ENCODE peak calls at places on chromosomes 13 and 19, in four cellular contexts. B is HL-60, M is K562, N is GM12878. Y is an unnamed sample.

GRCh38 chr13:36341718-36342117 is 4.5 kb downstream of the SPART start:
- DNase-seq in M (no peak), B (no peak), N (no peak), Y (no peak)

GRCh38 chr13:41610426-41610825 is 153.1 kb downstream of the RGCC start:
- DNase-seq in B (no peak), M (no peak), N (no peak), Y (no peak)

GRCh38 chr19:33394723-33395560 is 21.4 kb downstream of the CEBPG start:
- DNase-seq in M (no peak), B (no peak), N (no peak), Y (no peak)

GRCh38 chr19:1847684-1848398 is 442 bp downstream of the REXO1 start:
- DNase-seq in B (peak; percentile 46), M (peak; percentile 59), N (no peak), Y (no peak)

GRCh38 chr19:8512115-8512967 is 1.6 kb downstream of the ZNF414 start:
- DNase-seq in N (no peak), B (no peak), M (peak; percentile 89), Y (no peak)

GRCh38 chr19:54921082-54921481 is 15.1 kb downstream of the NCR1 start:
- DNase-seq in M (no peak), N (no peak), B (no peak), Y (no peak)

GRCh38 chr13:97631158-97631557 is 197.2 kb downstream of the RAP2A start:
- DNase-seq in N (no peak), B (no peak), M (no peak), Y (no peak)

GRCh38 chr19:17117250-17117789 is 41.7 kb downstream of the MYO9B start:
- DNase-seq in N (no peak), M (no peak), B (no peak), Y (no peak)

GRCh38 chr13:59893261-59893660 is 270.5 kb downstream of the DIAPH3 start:
- DNase-seq in B (no peak), N (no peak), M (no peak), Y (no peak)

GRCh38 chr19:32988724-32989123 is 16.7 kb downstream of the FAAP24 start:
- DNase-seq in N (no peak), B (no peak), M (peak; percentile 1), Y (no peak)

GRCh38 chr19:43430142-43430710 is 15.5 kb downstream of the TEX101 start:
- DNase-seq in M (no peak), B (no peak), N (no peak), Y (no peak)

GRCh38 chr19:56158170-56158757 is 17.2 kb downstream of the ZNF444 start:
- DNase-seq in B (no peak), N (no peak), M (no peak), Y (no peak)

GRCh38 chr19:802497-802887 is 5.2 kb downstream of the PTBP1 start:
- DNase-seq in N (no peak), B (no peak), M (no peak), Y (no peak)

GRCh38 chr19:9009935-9010651 is at the start of gene MUC16:
- DNase-seq in B (no peak), N (no peak), M (no peak), Y (no peak)

GRCh38 chr19:38145627-38146026 is 78.4 kb downstream of the DPF1 start:
- DNase-seq in M (no peak), N (no peak), B (no peak), Y (no peak)

GRCh38 chr13:112859817-112860190 is 109.2 kb upstream of the MCF2L start:
- DNase-seq in B (no peak), M (no peak), N (no peak), Y (no peak)

GRCh38 chr19:1837625-1838105 is 10.6 kb downstream of the REXO1 start:
- DNase-seq in B (no peak), M (peak; percentile 68), N (no peak), Y (peak; percentile 97)

GRCh38 chr13:100302391-100302790 is 213.5 kb downstream of the PCCA start:
- DNase-seq in B (no peak), M (no peak), N (no peak), Y (no peak)

GRCh38 chr19:6501740-6502648 is at the start of gene TUBB4A:
- DNase-seq in B (no peak), M (peak; percentile 86), N (no peak), Y (peak; percentile 79)

GRCh38 chr13:38685974-38686571 is 804 bp upstream of the FREM2 start:
- DNase-seq in N (no peak), B (no peak), M (no peak), Y (no peak)

GRCh38 chr19:30319411-30319810 is 52.8 kb upstream of the ZNF536 start:
- DNase-seq in N (no peak), M (no peak), B (no peak), Y (no peak)

GRCh38 chr13:102000764-102001163 is 401.1 kb downstream of the FGF14 start:
- DNase-seq in N (no peak), M (no peak), B (no peak), Y (no peak)

GRCh38 chr13:87810920-87811344 is 139.8 kb downstream of the SLITRK5 start:
- DNase-seq in M (no peak), B (no peak), N (no peak), Y (no peak)

GRCh38 chr13:53201454-53202225 is 173.0 kb downstream of the OLFM4 start:
- DNase-seq in M (no peak), N (no peak), B (no peak), Y (no peak)
- TF ChIP-seq SPI1 in M (no peak), N (no peak), B (no peak), Y (no peak)

GRCh38 chr19:49126575-49126974 is 7.2 kb downstream of the PPFIA3 start:
- DNase-seq in N (no peak), B (no peak), M (no peak), Y (no peak)

GRCh38 chr19:49130325-49130724 is 11.0 kb downstream of the PPFIA3 start:
- DNase-seq in N (no peak), B (no peak), M (no peak), Y (no peak)

GRCh38 chr19:49129238-49129583 is 9.9 kb downstream of the PPFIA3 start:
- DNase-seq in B (no peak), M (peak; percentile 82), N (no peak), Y (no peak)

GRCh38 chr19:49128545-49129237 is 9.3 kb downstream of the PPFIA3 start:
- DNase-seq in B (no peak), M (peak; percentile 24), N (no peak), Y (no peak)

GRCh38 chr19:49127674-49128544 is 8.6 kb downstream of the PPFIA3 start:
- DNase-seq in B (peak; percentile 91), M (peak; percentile 95), N (peak; percentile 83), Y (peak; percentile 98)
- TF ChIP-seq POLR2AphosphoS5 in B (peak; percentile 25), M (no peak), N (no peak), Y (no peak)

GRCh38 chr13:29969286-29969685 is 118.9 kb upstream of the UBL3 start:
- DNase-seq in B (no peak), M (no peak), N (no peak), Y (no peak)
- TF ChIP-seq SPI1 in B (no peak), M (no peak), N (no peak), Y (no peak)

DNA sequence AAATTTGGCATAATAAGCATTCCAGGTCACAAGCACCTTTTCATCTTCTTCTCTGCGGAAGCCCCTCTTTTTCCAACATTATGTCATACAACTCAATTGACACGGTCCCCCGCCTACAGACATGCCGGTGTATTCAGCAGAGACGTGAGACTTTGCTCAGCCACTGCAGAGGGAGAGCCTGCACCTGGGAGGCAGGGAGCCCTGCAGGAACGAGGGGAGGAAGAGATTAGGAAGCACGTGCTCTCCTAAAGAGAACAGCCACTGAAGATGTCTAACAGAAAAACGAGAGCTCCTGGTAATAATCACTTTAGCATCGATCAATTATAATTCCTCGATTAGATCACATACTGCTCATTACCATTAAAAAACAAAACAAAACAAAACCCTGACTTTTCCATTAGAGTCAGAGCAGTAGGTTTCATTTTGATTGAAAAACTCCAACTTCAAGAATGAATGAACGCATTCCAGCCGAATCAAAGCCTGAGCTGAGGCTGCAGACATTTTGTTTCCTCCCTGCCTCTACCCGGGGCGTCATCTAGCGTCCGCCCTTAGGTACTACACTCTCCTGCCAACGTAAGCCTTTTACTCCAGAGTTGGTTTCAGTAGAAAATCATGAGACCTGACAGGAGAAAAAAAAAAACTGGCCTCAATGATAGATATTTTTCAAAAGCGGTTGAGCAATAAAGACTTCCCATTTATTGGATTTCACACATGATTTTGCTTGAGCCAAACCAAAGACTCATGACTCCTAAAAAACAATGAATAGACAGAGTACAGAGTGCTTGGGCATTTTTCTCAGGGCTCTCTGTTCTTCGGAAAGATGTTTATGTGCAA is 194.5 kb downstream of the KATNAL1 start:
- DNase-seq in M (peak; percentile 69), N (no peak), B (peak; percentile 64), Y (peak; percentile 62)
- TF ChIP-seq POLR2AphosphoS5 in M (no peak), N (no peak), B (no peak), Y (no peak)

Y was measured in GM12891.